ENCODE peak calls at places on chromosomes 1 and 21, in six cellular contexts. O is tibial artery, B is cardiac muscle cell, Y is IMR-90, C is endodermal cell, U is hepatocyte. A is an unnamed sample.

GRCh38 chr1:64686828-64687724 is 57.8 kb upstream of the RAVER2 start:
- DNase-seq in O (no peak), B (peak; percentile 73), Y (peak; percentile 65), C (no peak), U (peak; percentile 66), A (peak; percentile 19)

GRCh38 chr1:59034925-59035324 is 251.1 kb upstream of the JUN start:
- DNase-seq in O (no peak), B (no peak), Y (no peak), C (no peak), U (no peak), A (no peak)

GRCh38 chr1:8349961-8350360 is 32.0 kb downstream of the SLC45A1 start:
- DNase-seq in O (peak; percentile 51), B (peak; percentile 84), Y (no peak), C (peak; percentile 65), U (no peak), A (peak; percentile 79)

GRCh38 chr1:167714851-167715652 is 6.7 kb upstream of the MPZL1 start:
- DNase-seq in O (peak; percentile 92), B (peak; percentile 90), Y (peak; percentile 83), C (peak; percentile 97), U (peak; percentile 90), A (peak; percentile 81)

GRCh38 chr1:230425252-230426061 is 675 bp downstream of the PGBD5 start:
- DNase-seq in O (no peak), B (peak; percentile 10), Y (no peak), C (peak; percentile 66), U (peak; percentile 34), A (peak; percentile 34)

GRCh38 chr1:229156819-229157218 is 114.1 kb upstream of the RAB4A start:
- DNase-seq in O (peak; percentile 40), B (peak; percentile 15), Y (no peak), C (peak; percentile 71), U (peak; percentile 34), A (peak; percentile 38)

GRCh38 chr1:48371598-48371997 is 100.4 kb downstream of the SPATA6 start:
- DNase-seq in O (no peak), B (no peak), Y (no peak), C (no peak), U (no peak), A (no peak)

GRCh38 chr1:223886516-223886921 is 40.8 kb upstream of the TP53BP2 start:
- DNase-seq in O (no peak), B (no peak), Y (no peak), C (no peak), U (peak; percentile 39), A (no peak)

GRCh38 chr1:238517710-238518109 is 627.0 kb upstream of the ZP4 start:
- DNase-seq in O (no peak), B (no peak), Y (no peak), C (no peak), U (no peak), A (no peak)

GRCh38 chr1:22665752-22666151 is 12.7 kb downstream of the C1QB start:
- DNase-seq in O (no peak), B (peak; percentile 41), Y (peak; percentile 43), C (peak; percentile 85), U (peak; percentile 57), A (peak; percentile 59)

GRCh38 chr1:59759156-59759925 is 55.4 kb upstream of the HOOK1 start:
- DNase-seq in O (peak; percentile 85), B (peak; percentile 92), Y (peak; percentile 83), C (peak; percentile 93), U (peak; percentile 88), A (peak; percentile 57)

GRCh38 chr1:247273013-247273412 is 17.1 kb downstream of the VN1R5 start:
- DNase-seq in O (no peak), B (no peak), Y (no peak), C (no peak), U (no peak), A (no peak)

DNA sequence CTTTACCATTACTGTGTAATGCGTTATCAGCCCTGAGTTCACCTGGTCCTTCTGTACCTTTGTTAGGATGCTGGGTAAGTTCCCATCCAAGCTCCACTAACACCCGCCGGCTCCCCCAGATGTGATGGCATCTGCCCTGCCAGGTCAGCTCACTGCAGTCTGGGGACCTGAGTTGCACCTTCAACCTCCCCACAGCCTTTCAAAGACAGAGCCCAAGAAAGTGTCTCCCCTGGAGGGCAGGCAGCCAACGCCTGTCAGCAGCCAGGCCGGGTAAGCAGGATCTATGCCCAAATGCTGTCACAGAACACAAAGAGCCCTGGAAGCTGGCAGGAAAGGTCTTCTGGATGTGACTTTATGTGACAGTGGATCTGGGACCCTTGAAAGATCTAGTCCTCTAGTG is 13.7 kb downstream of the MRAP start:
- DNase-seq in O (no peak), B (no peak), Y (no peak), C (no peak), U (no peak), A (no peak)
- H3K36me3 ChIP-seq in O (peaks cover 31% of the 10 kb centered on the region), B (peaks cover 8% of the 10 kb centered on the region), Y (peaks cover 35% of the 10 kb centered on the region), C (peaks cover 28% of the 10 kb centered on the region), U (no peaks in the 10 kb centered on the region), A (peaks cover 57% of the 10 kb centered on the region)

DNA sequence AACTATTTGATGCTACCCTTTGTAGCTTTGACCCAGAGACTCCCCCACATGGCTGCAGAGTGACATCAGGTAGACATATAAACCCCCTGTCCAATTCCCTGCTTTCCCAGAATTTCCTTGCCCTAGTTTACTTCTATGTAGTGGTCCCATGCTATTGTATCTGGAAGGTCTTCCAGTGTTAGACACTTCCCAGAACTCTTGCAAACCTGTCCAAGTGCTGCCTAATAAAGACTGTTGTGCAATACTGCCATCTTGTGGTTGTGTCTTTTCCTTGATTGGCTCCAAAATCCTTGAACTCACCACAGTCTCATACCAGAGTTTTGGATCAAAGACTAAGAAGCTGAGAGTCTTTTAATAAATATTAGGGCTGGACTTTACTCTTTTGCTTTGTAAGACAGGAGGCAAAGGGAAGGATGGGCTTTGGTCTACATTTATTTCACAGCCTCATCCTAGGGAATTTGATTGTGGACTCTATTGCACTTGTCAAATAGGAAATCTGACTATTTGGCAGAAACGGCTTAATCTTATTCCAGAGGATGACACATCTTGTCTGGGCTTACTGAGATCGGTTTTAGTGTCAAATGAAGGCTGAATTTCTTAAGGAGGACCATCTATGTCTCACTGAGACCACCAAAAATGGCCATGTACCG is 169.9 kb downstream of the LRRC7 start:
- DNase-seq in O (no peak), B (peak; percentile 89), Y (peak; percentile 67), C (peak; percentile 71), U (peak; percentile 75), A (peak; percentile 16)
- TF ChIP-seq CTCF in O (peak; percentile 47), B (peak; percentile 68), Y (peak; percentile 68), C (peak; percentile 83), U (peak; percentile 70), A (peak; percentile 67)

GRCh38 chr1:12294076-12294475 is 64.2 kb downstream of the VPS13D start:
- DNase-seq in O (no peak), B (peak; percentile 64), Y (peak; percentile 55), C (no peak), U (no peak), A (no peak)
- H3K36me3 ChIP-seq in O (peaks cover 61% of the 10 kb centered on the region), B (peaks cover 23% of the 10 kb centered on the region), Y (peaks cover 24% of the 10 kb centered on the region), C (peaks cover 41% of the 10 kb centered on the region), U (no peaks in the 10 kb centered on the region), A (no peaks in the 10 kb centered on the region)

GRCh38 chr21:18803624-18804023 is 400.0 kb upstream of the TMPRSS15 start:
- DNase-seq in O (no peak), B (no peak), Y (no peak), C (no peak), U (no peak), A (no peak)

DNA sequence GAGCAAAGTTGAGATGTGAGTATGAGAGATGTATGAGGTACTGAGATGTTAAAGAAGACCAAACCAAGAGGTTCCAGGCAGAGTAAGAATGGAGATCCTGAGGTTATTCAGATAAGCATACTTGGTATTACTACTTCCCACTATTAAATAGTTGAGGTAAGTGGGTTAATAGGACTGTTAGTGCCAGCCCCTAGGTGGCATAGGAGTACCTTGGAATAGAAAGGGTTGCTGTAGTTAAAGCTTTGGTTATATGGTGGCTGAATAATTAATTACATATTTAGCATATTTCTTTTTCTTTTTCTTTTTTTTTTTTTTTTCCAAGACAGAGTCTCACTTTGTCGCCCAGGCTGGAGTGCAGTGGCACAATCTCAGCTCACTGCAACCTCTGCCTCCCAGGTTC is 397.9 kb upstream of the TMPRSS15 start:
- DNase-seq in O (no peak), B (peak; percentile 1), Y (no peak), C (no peak), U (peak; percentile 24), A (peak; percentile 32)
- TF ChIP-seq CTCF in O (peak; percentile 10), B (no peak), Y (no peak), C (peak; percentile 67), U (peak; percentile 40), A (peak; percentile 67)